ENCODE peak calls at places on chromosomes 4 and X, in five cellular contexts. S is CD4-positive, alpha-beta memory T cell; Z is PC-9; E is left lung; W is ovary. G is an unnamed sample. For H3K4me1, the result is how much of the 10 kb centered on the place peaks cover.

GRCh38 chr4:139660518-139661149 is 5.0 kb upstream of the MGST2 start:
- DNase-seq in S (no peak), Z (no peak), E (no peak), W (no peak), G (no peak)

GRCh38 chr4:17811078-17811603 is 362 bp downstream of the NCAPG start:
- DNase-seq in S (no peak), Z (no peak), E (no peak), W (no peak), G (no peak)

GRCh38 chr4:7019367-7019766 is 23.8 kb upstream of the TADA2B start:
- DNase-seq in S (no peak), Z (no peak), E (no peak), W (no peak), G (no peak)

GRCh38 chrX:114675365-114675764 is 91.5 kb downstream of the HTR2C start:
- DNase-seq in S (no peak), Z (no peak), E (no peak), W (no peak), G (no peak)

GRCh38 chrX:72060196-72060974 is 71.3 kb downstream of the RTL5 start:
- DNase-seq in S (no peak), Z (no peak), E (no peak), W (peak), G (peak)

GRCh38 chrX:70301716-70302115 is 11.8 kb downstream of the KIF4A start:
- DNase-seq in S (no peak), Z (no peak), E (no peak), W (no peak), G (no peak)

GRCh38 chrX:18617351-18617750 is 54.6 kb downstream of the RS1 start:
- DNase-seq in S (no peak), Z (peak), E (no peak), W (no peak), G (no peak)

GRCh38 chrX:100408643-100409315 is 1.3 kb downstream of the PCDH19 start:
- DNase-seq in S (no peak), Z (no peak), E (no peak), W (no peak), G (no peak)

GRCh38 chrX:6550999-6551398 is 16.1 kb upstream of the VCX3A start:
- DNase-seq in S (no peak), Z (no peak), E (no peak), W (no peak), G (no peak)

GRCh38 chrX:69615779-69616519 is at the start of gene EDA:
- DNase-seq in S (peak), Z (peak), E (peak), W (peak), G (peak)

GRCh38 chr4:52880994-52881393 is 18.9 kb downstream of the RASL11B start:
- DNase-seq in S (no peak), Z (no peak), E (no peak), W (no peak), G (no peak)

GRCh38 chr4:73668806-73669205 is 48.6 kb upstream of the RASSF6 start:
- DNase-seq in S (no peak), Z (no peak), E (no peak), W (peak), G (no peak)

GRCh38 chr4:161121451-161121850 is 1042.3 kb downstream of the FSTL5 start:
- DNase-seq in S (no peak), Z (no peak), E (no peak), W (no peak), G (no peak)

GRCh38 chr4:17664755-17665154 is 50.3 kb downstream of the MED28 start:
- DNase-seq in S (no peak), Z (no peak), E (no peak), W (no peak), G (no peak)

GRCh38 chr4:39120418-39120817 is 58.4 kb downstream of the KLHL5 start:
- DNase-seq in S (no peak), Z (no peak), E (no peak), W (no peak), G (no peak)

GRCh38 chrX:14528629-14529287 is 578 bp upstream of the GLRA2 start:
- DNase-seq in S (peak), Z (peak), E (no peak), W (peak), G (peak)

GRCh38 chr4:54986095-54986846 is 139.1 kb downstream of the KDR start:
- DNase-seq in S (no peak), Z (no peak), E (no peak), W (no peak), G (no peak)

GRCh38 chrX:24682739-24683432 is 10.8 kb upstream of the POLA1 start:
- DNase-seq in S (no peak), Z (no peak), E (no peak), W (no peak), G (no peak)

GRCh38 chrX:122943918-122944317 is 240.2 kb upstream of the GRIA3 start:
- DNase-seq in S (no peak), Z (no peak), E (no peak), W (no peak), G (no peak)

GRCh38 chr4:6169239-6169638 is 31.1 kb downstream of the JAKMIP1 start:
- DNase-seq in S (no peak), Z (no peak), E (no peak), W (no peak), G (no peak)

GRCh38 chrX:56920338-56920997 is 74.9 kb downstream of the SPIN3 start:
- DNase-seq in S (no peak), Z (no peak), E (no peak), W (no peak), G (no peak)

GRCh38 chr4:16893141-16893571 is 5.3 kb downstream of the LDB2 start:
- DNase-seq in S (no peak), Z (no peak), E (no peak), W (no peak), G (no peak)

GRCh38 chr4:141499454-141499853 is 136.9 kb upstream of the IL15 start:
- DNase-seq in S (no peak), Z (no peak), E (no peak), W (no peak), G (no peak)

GRCh38 chrX:139909716-139910115 is 23.1 kb downstream of the ATP11C start:
- DNase-seq in S (no peak), Z (no peak), E (no peak), W (no peak), G (no peak)

GRCh38 chrX:150482537-150483217 is 85.7 kb upstream of the MTM1 start:
- DNase-seq in S (no peak), Z (peak), E (no peak), W (no peak), G (no peak)

GRCh38 chr4:176492648-176493302 is 173.0 kb downstream of the SPCS3 start:
- DNase-seq in S (no peak), Z (no peak), E (no peak), W (no peak), G (no peak)

GRCh38 chr4:56129431-56129861 is 180.7 kb downstream of the CEP135 start:
- DNase-seq in S (no peak), Z (peak), E (no peak), W (no peak), G (no peak)

GRCh38 chrX:45142185-45142584 is 58.5 kb downstream of the DIPK2B start:
- DNase-seq in S (no peak), Z (no peak), E (no peak), W (no peak), G (no peak)

GRCh38 chrX:12973561-12974216 is 1.2 kb upstream of the TMSB4X start:
- DNase-seq in S (no peak), Z (no peak), E (peak), W (peak), G (peak)
- H3K4me3 ChIP-seq in S (peak), Z (peak), E (no peak), W (peak), G (no peak)

DNA sequence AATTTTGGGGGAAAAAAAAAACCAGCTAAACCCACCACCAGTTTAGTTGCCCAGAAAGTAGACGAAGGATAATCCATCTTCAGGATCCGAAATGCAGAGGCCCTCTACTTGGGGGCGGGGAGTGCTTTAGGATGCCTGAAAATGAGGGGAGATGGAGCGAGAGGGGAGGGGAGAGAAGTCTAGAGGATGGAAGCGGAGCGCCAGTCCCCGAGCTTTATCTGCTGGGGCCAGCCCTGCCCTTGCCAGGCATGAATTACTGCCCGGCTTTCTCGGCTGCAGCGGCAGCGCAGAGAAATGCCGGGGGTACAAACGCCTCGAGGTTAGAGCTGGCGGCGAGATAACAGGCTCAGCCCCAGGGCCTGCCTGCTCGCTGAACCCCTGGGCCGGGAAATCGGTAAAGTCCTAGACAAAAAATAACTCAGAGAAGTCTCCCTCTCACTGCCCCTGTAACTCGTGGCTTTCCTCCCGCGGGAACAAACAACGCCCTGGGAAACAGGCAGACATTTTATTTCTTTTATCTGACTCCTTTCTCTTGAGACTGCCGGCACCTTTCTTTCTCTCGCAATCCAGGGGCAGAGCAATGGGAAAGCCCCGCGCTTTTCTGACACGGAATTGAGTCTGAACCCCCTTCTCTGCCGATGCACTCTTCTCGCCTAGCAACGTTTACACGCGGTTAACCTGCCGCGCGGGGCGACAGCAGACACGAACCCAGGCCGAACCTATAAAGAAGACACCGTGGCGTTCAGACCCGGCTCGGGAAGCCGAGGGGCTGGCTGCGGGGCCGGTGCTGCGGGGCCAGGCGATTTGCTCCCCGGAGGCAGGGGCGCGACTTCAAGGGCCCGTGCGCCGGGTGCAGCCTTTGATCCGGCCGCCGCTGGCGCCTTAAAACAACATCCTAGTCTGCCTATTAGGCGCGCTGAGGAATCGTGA is 3.1 kb upstream of the MSX1 start:
- DNase-seq in S (no peak), Z (no peak), E (peak), W (no peak), G (no peak)
- H3K4me1 ChIP-seq in S (half or more), Z (under half), E (under half), W (under half), G (under half)

DNA sequence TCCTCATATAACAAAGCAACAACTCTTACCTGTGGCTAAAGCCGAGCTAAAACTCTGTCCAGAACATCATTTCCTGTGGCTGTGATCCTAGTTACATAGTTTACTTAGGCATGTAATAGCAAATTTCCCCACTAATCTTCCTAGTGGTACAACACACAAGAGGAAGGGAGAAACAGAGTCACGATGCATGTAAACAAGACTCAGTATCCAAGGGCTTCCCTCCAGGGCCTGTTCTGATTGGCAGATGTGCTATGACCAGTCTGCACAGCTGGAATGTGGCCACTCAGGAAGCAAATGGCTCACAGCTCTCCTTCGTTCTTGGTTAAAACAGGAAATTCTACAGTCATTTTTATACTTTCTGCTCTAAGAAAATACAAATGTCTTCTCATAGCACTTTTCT is 49.2 kb upstream of the PRSS48 start:
- DNase-seq in S (no peak), Z (peak), E (no peak), W (peak), G (peak)
- H3K4me3 ChIP-seq in S (no peak), Z (no peak), E (peak), W (peak), G (peak)

GRCh38 chr4:8045909-8046308 is 106.2 kb upstream of the AFAP1 start:
- DNase-seq in S (no peak), Z (no peak), E (no peak), W (no peak), G (no peak)

GRCh38 chr4:8044699-8045098 is 105.0 kb upstream of the AFAP1 start:
- DNase-seq in S (no peak), Z (no peak), E (no peak), W (no peak), G (no peak)

GRCh38 chr4:8047837-8048678 is 108.4 kb upstream of the AFAP1 start:
- DNase-seq in S (no peak), Z (no peak), E (no peak), W (no peak), G (no peak)

GRCh38 chr4:8048856-8049686 is 109.4 kb upstream of the AFAP1 start:
- DNase-seq in S (no peak), Z (peak), E (no peak), W (no peak), G (no peak)

GRCh38 chr4:8046925-8047541 is 107.4 kb upstream of the AFAP1 start:
- DNase-seq in S (no peak), Z (no peak), E (no peak), W (no peak), G (no peak)
- H3K4me1 ChIP-seq in S (under half), Z (under half), E (under half), W (under half), G (under half)

GRCh38 chr4:100357542-100357941 is 160.3 kb downstream of the EMCN start:
- DNase-seq in S (no peak), Z (no peak), E (no peak), W (no peak), G (no peak)
- H3K4me3 ChIP-seq in S (no peak), Z (no peak), E (no peak), W (no peak), G (no peak)

GRCh38 chrX:19870710-19871490 is 16.5 kb downstream of the SH3KBP1 start:
- DNase-seq in S (no peak), Z (no peak), E (no peak), W (no peak), G (no peak)
- H3K4me1 ChIP-seq in S (under half), Z (under half), E (under half), W (under half), G (under half)

GRCh38 chr4:91567594-91567993 is 736.2 kb upstream of the GRID2 start:
- DNase-seq in S (no peak), Z (no peak), E (no peak), W (no peak), G (no peak)
- H3K4me3 ChIP-seq in S (no peak), Z (no peak), E (no peak), W (no peak), G (no peak)

G was measured in aorta.